ENCODE peak calls at places on chromosomes 2 and 18, in four cellular contexts. T, C, Z and R are unnamed samples.

GRCh38 chr2:97900806-97901205 is 94.9 kb downstream of the TMEM131 start:
- DNase-seq in C (no peak), T (peak; percentile 66), Z (no peak), R (no peak)

GRCh38 chr2:88942793-88943192 is 251.3 kb downstream of the RPIA start:
- DNase-seq in Z (no peak), T (no peak), C (no peak), R (no peak)

GRCh38 chr2:187546762-187547333 is 7.4 kb downstream of the TFPI start:
- DNase-seq in T (no peak), C (no peak), Z (no peak), R (no peak)

GRCh38 chr2:237818066-237818473 is 19.5 kb downstream of the RBM44 start:
- DNase-seq in Z (no peak), T (peak; percentile 45), C (no peak), R (no peak)

GRCh38 chr2:29238497-29238896 is 123.3 kb downstream of the CLIP4 start:
- DNase-seq in T (peak; percentile 17), Z (no peak), C (peak; percentile 54), R (peak; percentile 23)

GRCh38 chr2:72863046-72863445 is 24.2 kb upstream of the SPR start:
- DNase-seq in T (no peak), Z (no peak), C (no peak), R (no peak)

GRCh38 chr2:99811544-99811943 is 321.7 kb upstream of the REV1 start:
- DNase-seq in Z (no peak), C (no peak), T (peak; percentile 79), R (no peak)

GRCh38 chr2:12169721-12170120 is 423.3 kb downstream of the LPIN1 start:
- DNase-seq in C (no peak), T (peak; percentile 90), Z (no peak), R (peak; percentile 76)

GRCh38 chr2:10471956-10472355 is 23.8 kb upstream of the ODC1 start:
- DNase-seq in C (no peak), Z (no peak), T (no peak), R (no peak)

GRCh38 chr18:13290856-13291271 is 72.3 kb downstream of the LDLRAD4 start:
- DNase-seq in T (no peak), Z (no peak), C (no peak), R (no peak)

GRCh38 chr18:13287372-13287771 is 68.8 kb downstream of the LDLRAD4 start:
- DNase-seq in T (no peak), C (no peak), Z (no peak), R (no peak)

GRCh38 chr18:13289501-13290205 is 71.1 kb downstream of the LDLRAD4 start:
- DNase-seq in Z (no peak), T (no peak), C (no peak), R (no peak)

GRCh38 chr18:13286456-13287125 is 68.0 kb downstream of the LDLRAD4 start:
- DNase-seq in C (no peak), T (no peak), Z (no peak), R (no peak)

DNA sequence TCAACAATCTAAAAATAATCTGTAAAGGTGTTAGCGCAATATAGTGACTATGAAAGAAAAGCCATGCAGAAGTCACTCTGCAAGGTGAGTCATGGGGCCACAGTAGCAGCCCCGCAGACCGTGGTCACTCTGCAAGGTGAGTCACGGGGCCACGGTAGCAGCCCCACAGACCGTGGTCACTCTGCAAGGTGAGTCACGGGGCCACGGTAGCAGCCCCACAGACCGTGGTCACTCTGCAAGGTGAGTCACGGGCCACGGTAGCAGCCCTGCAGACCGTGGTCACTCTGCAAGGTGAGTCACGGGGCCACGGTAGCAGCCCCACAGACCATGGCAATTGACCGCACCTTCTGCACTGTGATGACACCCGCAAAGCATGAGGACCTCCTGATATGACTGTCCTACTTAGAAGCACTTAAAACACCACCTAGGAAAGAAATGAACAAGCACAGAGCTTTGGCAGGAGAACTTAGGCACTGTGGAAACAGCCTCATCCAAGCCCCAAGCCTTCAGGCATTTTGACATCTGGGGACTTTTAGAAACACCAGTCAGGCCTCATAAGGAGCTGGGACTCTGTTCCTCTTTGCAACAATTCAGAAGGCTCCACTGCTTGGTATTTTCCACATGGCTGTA is 70.1 kb downstream of the LDLRAD4 start:
- DNase-seq in T (no peak), Z (no peak), C (no peak), R (no peak)
- TF ChIP-seq FOS in T (no peak), Z (no peak), C (no peak), R (no peak)

DNA sequence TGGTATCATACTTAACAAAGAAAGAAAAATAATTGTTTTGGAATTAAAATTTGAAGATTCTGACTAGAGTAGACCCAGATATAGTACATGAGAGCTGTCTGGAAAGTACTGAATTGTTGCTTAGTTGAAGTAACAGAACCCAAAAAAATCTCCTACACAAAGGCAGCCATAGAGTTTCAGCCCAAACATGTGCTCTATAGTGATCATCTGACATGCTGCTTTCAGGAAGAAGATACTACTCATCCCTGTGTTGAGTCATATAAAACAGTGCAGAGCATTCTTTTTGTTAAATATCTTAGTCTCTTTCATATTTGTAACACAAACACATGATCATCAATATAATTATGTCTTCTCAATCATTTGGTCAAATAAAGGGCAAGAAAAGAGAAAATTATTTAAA is 84.8 kb upstream of the PTPRM start:
- DNase-seq in C (no peak), T (no peak), Z (no peak), R (no peak)
- TF ChIP-seq FOS in C (no peak), T (no peak), Z (no peak), R (no peak)

DNA sequence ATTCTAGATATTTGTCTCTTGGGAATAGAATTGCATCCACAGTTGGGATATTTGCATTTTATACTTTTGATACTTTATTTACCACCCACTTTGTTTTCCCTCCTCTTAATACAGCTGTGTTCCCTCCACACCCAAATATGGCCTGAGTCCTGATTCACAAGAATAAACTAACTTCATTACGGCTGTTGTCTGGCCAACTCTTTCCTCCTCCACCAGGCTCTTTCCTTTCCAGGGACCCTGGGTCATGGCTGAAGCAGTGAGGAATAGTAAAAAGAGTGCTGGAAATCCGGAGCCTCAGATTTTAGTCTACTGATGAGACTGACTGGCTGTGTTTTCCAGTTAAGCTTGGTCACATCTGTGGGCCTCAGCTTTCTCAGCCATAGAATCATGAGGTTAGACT is 48.4 kb upstream of the STAM2 start:
- DNase-seq in T (peak; percentile 1), Z (no peak), C (no peak), R (peak; percentile 80)
- TF ChIP-seq FOS in T (no peak), Z (no peak), C (no peak), R (no peak)

GRCh38 chr18:55491606-55492005 is 96.4 kb downstream of the TCF4 start:
- DNase-seq in T (peak; percentile 33), C (no peak), Z (no peak), R (no peak)

GRCh38 chr18:55494899-55495298 is 93.1 kb downstream of the TCF4 start:
- DNase-seq in Z (no peak), T (peak; percentile 81), C (no peak), R (no peak)

GRCh38 chr18:55489742-55490055 is 98.3 kb downstream of the TCF4 start:
- DNase-seq in T (peak; percentile 55), Z (peak; percentile 8), C (no peak), R (no peak)

GRCh38 chr18:55497825-55498403 is 90.1 kb downstream of the TCF4 start:
- DNase-seq in T (no peak), Z (no peak), C (no peak), R (no peak)

GRCh38 chr18:55494441-55494840 is 93.6 kb downstream of the TCF4 start:
- DNase-seq in C (no peak), T (no peak), Z (no peak), R (no peak)
- TF ChIP-seq FOS in C (no peak), T (no peak), Z (no peak), R (no peak)

GRCh38 chr2:96501471-96501874 is 3.7 kb downstream of the NEURL3 start:
- DNase-seq in Z (peak; percentile 46), C (no peak), T (no peak), R (peak; percentile 22)
- TF ChIP-seq FOS in Z (no peak), C (no peak), T (no peak), R (no peak)

GRCh38 chr18:59783138-59783537 is 85.9 kb upstream of the CCBE1 start:
- DNase-seq in Z (peak; percentile 9), T (peak; percentile 74), C (no peak), R (peak; percentile 30)

GRCh38 chr18:59779979-59780378 is 82.8 kb upstream of the CCBE1 start:
- DNase-seq in Z (no peak), T (peak; percentile 91), C (no peak), R (peak; percentile 2)

GRCh38 chr18:59778434-59778833 is 81.2 kb upstream of the CCBE1 start:
- DNase-seq in Z (no peak), C (no peak), T (no peak), R (no peak)

DNA sequence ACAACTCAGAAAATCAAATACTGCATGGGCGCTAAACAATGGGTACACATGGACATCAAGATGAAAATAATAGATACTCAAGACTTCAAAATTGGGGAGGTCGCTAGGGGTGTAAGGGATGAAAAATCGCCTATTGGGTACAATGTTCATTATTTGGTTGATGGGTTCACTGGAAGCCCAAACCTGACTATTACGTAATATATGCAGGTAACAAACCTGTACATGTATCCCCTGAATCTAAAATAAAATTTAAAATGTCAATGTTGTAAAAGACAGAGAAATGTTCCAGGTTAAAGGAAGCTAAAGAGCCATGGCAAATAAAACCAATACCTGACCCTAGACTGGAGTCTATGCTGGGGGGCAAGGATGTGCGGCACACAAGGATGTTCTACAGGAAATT is 80.4 kb upstream of the CCBE1 start:
- DNase-seq in C (no peak), T (no peak), Z (no peak), R (no peak)
- TF ChIP-seq FOS in C (no peak), T (no peak), Z (no peak), R (no peak)

DNA sequence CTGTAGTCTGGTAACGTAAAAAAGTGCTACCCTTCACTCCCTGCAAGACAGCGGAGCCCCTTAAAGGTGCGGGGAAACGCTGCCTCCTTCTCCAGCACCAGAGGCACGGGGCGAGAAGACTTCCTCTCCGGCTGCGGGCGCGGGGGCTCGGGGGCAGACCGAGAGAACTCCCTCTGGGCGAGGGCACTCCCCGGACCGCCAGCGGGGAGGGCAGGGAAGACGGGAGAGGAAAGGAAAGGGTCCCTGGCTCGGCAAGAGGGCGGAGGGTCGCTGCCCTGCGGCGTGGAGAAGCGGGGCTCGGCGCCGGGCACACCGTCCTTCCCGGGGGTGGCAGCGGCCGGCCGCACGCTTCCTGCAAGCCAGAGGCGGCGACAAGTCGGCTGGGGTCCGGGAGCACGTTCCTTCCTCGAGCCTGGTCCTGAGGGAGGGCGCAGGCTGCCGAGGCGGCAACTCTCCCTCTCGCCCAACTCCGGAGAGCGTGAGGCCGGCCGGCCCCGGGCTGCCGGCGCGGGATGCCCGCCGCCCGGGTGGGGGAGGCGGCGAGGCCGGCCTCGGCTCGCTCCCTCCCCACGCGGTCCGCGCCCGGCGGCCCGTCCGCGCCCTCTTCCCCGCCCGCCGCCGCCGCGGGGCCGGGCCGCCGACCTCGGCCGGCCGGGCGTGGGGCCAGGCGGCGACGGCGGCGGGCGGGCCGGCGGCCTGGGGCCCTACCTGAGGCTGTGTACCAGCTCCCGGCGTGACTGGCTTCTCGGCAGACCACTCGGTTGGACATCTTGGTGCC is 1.1 kb downstream of the MEMO1 start:
- DNase-seq in Z (no peak), T (no peak), C (peak; percentile 67), R (no peak)
- TF ChIP-seq FOS in Z (no peak), T (no peak), C (no peak), R (no peak)

GRCh38 chr18:13889661-13890060 is 25.7 kb downstream of the MC2R start:
- DNase-seq in T (no peak), Z (no peak), C (no peak), R (no peak)
- TF ChIP-seq FOS in T (no peak), Z (no peak), C (no peak), R (no peak)